ENCODE peak calls at places on chromosomes 13 and 19, in seven cellular contexts. E, P, N, B, H, R and V are unnamed samples.

GRCh38 chr13:39954476-39954875 is 299.0 kb downstream of the COG6 start:
- DNase-seq in E (no peak), N (no peak), P (no peak), B (no peak), R (no peak), H (no peak), V (no peak)

GRCh38 chr13:109274188-109274821 is 512.1 kb downstream of the IRS2 start:
- DNase-seq in E (no peak), P (no peak), H (peak), B (peak), N (peak), R (peak), V (peak)

GRCh38 chr19:49949735-49950589 is 11.0 kb downstream of the SIGLEC11 start:
- DNase-seq in H (no peak), N (no peak), B (no peak), E (no peak), R (no peak), P (peak), V (no peak)

GRCh38 chr19:1261512-1261862 is 7.6 kb upstream of the CIRBP start:
- DNase-seq in E (no peak), N (no peak), P (no peak), B (peak), R (no peak), H (no peak), V (no peak)

GRCh38 chr19:49361438-49362047 is 673 bp downstream of the TEAD2 start:
- DNase-seq in R (peak), E (no peak), H (peak), N (peak), P (peak), B (peak), V (peak)

GRCh38 chr13:27665761-27666160 is 44.1 kb downstream of the POLR1D start:
- DNase-seq in N (no peak), E (no peak), B (peak), R (no peak), P (no peak), H (no peak), V (no peak)

GRCh38 chr13:104385409-104385808 is 1319.2 kb upstream of the SLC10A2 start:
- DNase-seq in E (no peak), R (peak), H (peak), P (no peak), N (peak), B (no peak), V (peak)

GRCh38 chr13:106038752-106039151 is 496.7 kb downstream of the EFNB2 start:
- DNase-seq in E (no peak), N (peak), H (peak), B (no peak), R (peak), P (peak), V (peak)

GRCh38 chr19:54959840-54960239 is 6.3 kb upstream of the NLRP2 start:
- DNase-seq in P (no peak), E (no peak), B (no peak), H (no peak), N (no peak), R (no peak), V (no peak)

GRCh38 chr13:112756511-112756966 is 66.7 kb downstream of the ATP11A start:
- DNase-seq in B (no peak), E (no peak), P (no peak), H (no peak), R (no peak), N (no peak), V (no peak)

GRCh38 chr19:46721269-46722003 is 4.5 kb upstream of the PRKD2 start:
- DNase-seq in H (no peak), B (peak), R (no peak), P (peak), E (no peak), N (no peak), V (no peak)

GRCh38 chr19:3633559-3633988 is 7.0 kb upstream of the CACTIN start:
- DNase-seq in H (no peak), P (no peak), R (no peak), N (no peak), E (no peak), B (no peak), V (no peak)

GRCh38 chr13:98142427-98143156 is at the start of gene FARP1:
- DNase-seq in R (peak), B (peak), H (peak), E (no peak), P (peak), N (peak), V (peak)

GRCh38 chr19:35529241-35530218 is 1.4 kb upstream of the SBSN start:
- DNase-seq in B (no peak), R (no peak), E (no peak), N (no peak), H (no peak), P (peak), V (no peak)

GRCh38 chr19:41364546-41365391 is 820 bp upstream of the B9D2 start:
- DNase-seq in N (no peak), P (no peak), B (no peak), H (no peak), R (no peak), E (no peak), V (no peak)

GRCh38 chr13:99528547-99528946 is 27.3 kb downstream of the TM9SF2 start:
- DNase-seq in P (peak), N (no peak), H (peak), E (no peak), R (no peak), B (no peak), V (no peak)

DNA sequence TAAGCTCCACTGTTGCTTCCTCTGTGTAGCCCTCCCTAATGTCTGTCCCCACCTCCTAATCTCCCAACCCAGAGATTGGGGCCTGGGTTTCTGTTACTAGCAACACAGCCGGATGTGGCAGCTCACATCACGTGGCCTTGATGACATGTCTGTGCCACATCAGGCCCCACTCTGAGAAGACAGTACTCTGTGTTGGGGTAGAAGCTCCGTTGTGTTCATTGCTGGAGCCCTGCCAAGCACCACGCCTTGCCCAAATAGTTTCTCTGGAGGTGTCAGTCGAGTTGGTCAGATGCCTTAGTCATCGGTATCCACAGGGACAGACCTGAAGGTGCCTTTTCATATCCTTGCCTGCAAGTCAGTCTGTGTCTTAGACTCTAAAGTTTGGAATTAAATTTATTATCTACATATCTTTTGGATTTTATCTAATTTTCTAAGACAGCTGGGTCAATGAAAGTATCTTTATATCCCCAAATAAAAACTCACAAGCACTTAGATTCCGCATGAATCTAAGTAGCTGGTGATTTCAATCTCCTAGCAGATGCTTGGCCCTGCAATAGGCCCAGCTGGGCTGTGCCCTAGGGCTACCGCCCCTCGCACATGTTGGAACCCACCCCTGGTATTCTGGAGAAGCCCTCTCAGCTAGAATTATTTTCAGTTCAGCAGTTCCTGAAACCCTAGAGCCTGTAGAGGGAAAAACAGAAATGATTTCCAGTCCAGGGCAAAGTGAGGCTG is 204.0 kb upstream of the TSHZ3 start:
- DNase-seq in R (no peak), N (no peak), H (no peak), P (no peak), E (no peak), B (no peak), V (peak)
- H3K4me3 ChIP-seq in R (no peak), N (no peak), H (no peak), P (no peak), E (no peak), B (no peak), V (no peak)

GRCh38 chr19:30691767-30692516 is 319.8 kb downstream of the ZNF536 start:
- DNase-seq in N (no peak), E (no peak), P (no peak), B (no peak), H (peak), R (peak), V (no peak)
- H3K4me3 ChIP-seq in N (no peak), E (peak), P (peak), B (no peak), H (no peak), R (peak), V (no peak)

DNA sequence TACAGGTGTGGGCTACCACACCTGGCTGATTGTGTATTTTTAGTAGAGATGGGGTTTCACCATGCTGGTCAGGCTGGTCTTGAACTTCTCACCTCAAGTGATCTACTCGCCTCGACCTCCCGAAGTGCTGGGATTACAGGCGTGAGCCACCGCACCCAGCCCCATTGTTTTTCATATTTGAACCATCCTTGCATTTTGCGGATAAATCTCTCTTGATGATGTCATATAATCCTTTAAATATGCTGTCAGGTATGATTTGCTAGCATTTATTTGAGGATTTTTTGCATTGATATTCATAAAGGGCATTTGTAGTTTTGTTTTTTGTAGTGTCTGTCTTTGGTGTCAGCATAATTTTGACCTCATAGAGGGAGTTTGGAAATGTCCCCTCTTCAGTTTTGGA is 5.7 kb downstream of the ZNF101 start:
- DNase-seq in P (no peak), R (no peak), B (no peak), H (no peak), N (no peak), E (no peak), V (no peak)
- H3K4me3 ChIP-seq in P (no peak), R (no peak), B (no peak), H (no peak), N (no peak), E (no peak), V (no peak)

GRCh38 chr19:17418710-17419109 is 1.1 kb upstream of the MVB12A start:
- DNase-seq in N (no peak), P (no peak), E (no peak), R (no peak), B (no peak), H (no peak), V (peak)
- H3K4me3 ChIP-seq in N (peak), P (peak), E (peak), R (no peak), B (peak), H (no peak), V (no peak)

GRCh38 chr13:75760182-75760981 is 124.3 kb downstream of the LMO7 start:
- DNase-seq in H (peak), E (no peak), P (peak), R (no peak), N (no peak), B (no peak), V (peak)
- H3K4me3 ChIP-seq in H (peak), E (peak), P (peak), R (peak), N (no peak), B (no peak), V (no peak)

GRCh38 chr13:62207388-62207787 is 791.7 kb upstream of the PCDH20 start:
- DNase-seq in P (no peak), R (no peak), B (no peak), H (no peak), E (no peak), N (no peak), V (no peak)
- H3K4me3 ChIP-seq in P (no peak), R (no peak), B (no peak), H (no peak), E (no peak), N (no peak), V (no peak)

DNA sequence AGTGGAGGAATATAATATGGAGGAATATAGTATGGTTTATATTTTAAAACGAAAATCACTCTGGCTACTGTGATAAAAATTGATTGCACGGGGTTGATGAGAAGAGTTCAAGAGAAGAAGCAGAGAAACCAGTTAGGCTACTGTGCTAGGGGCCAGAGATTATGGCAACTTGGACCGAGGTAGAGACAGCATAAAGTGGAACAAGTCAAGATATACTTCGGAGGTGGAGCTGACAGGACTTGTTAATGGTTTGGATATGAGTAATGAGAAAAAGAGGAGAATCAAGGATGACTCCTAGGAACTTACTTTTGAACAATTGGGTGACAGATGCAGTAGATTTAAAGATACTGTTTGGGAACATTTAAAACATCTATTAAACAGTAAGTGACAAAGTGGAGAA is 6.6 kb upstream of the WDFY2 start:
- DNase-seq in B (no peak), H (no peak), N (no peak), P (no peak), E (no peak), R (no peak), V (no peak)
- H3K4me3 ChIP-seq in B (no peak), H (no peak), N (no peak), P (no peak), E (no peak), R (no peak), V (no peak)

DNA sequence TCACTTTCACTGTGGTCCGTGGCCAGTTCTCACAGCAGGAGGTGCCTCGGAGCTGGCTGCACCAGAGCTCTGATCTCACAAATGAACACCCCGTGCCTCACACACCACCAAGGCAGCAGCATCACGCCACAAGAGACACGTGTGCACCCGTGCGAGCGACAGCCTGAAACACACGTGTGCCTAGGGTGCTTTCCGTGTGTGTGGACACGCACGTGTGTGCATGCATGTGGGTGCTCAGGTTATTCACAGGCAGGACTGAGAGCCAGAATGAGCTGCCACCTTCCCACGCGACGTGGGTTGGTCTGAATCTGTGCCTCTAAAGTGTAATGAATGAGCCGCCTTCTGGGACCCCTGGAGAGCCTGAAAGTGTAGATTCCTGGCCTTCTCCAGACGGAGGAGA is 67.6 kb upstream of the C13orf46 start:
- DNase-seq in H (no peak), R (no peak), P (no peak), B (no peak), E (no peak), N (no peak), V (no peak)
- H3K4me3 ChIP-seq in H (no peak), R (no peak), P (no peak), B (no peak), E (no peak), N (no peak), V (no peak)

DNA sequence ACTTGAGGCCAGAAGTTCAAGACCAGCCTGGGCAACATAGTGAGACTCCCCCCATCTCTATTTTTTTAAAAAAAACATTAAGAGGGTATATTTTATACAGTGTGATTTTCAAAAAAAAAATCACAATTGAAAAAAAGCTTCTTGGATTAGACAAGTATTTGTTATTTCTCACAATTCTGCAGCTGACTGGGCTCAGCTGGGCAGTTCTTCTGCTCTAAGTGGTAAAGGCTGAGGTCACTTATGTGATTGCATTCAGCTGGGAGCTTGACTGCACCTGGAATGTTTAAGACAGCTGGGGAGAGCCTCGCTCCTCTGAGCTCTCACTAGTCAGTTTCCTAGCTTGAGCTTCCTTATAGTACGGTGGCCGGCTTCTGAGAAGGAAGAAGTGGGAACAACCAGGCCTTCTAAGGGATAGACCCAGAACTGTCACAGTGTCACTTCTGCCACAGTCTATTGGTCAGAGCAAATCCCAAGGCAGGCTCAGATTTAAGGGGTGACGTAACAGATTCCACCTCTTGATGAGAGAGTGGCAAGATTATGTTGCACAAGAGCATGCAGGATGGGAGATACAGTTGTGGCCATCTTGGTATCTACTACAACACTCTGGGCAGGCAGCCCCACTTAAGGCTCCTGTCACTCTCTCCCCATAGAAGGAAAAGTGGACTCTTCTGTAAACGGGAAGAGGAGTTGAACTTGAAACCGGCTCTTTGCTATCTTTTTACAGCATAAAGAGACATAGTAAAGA is 19.7 kb upstream of the IRGC start:
- DNase-seq in R (no peak), N (no peak), B (no peak), E (no peak), H (no peak), P (no peak), V (no peak)
- H3K4me3 ChIP-seq in R (no peak), N (no peak), B (no peak), E (no peak), H (no peak), P (no peak), V (no peak)